ENCODE peak calls at places on chromosome 16, in nine cellular contexts. G is cardiac muscle cell, P is ovary, J is tibial artery, Z is fibroblast of the aortic adventitia, A is heart left ventricle, T is AG09319, R is thyroid gland, F is tibial nerve. B is an unnamed sample.

GRCh38 chr16:49986351-49987124 is 38.5 kb upstream of the CNEP1R1 start:
- DNase-seq in G (no peak), P (no peak), J (no peak), Z (peak), A (no peak), T (peak), R (peak), F (no peak), B (no peak)

GRCh38 chr16:75682308-75682707 is 5.5 kb upstream of the CPHXL2 start:
- DNase-seq in G (no peak), P (no peak), J (no peak), Z (no peak), A (no peak), T (no peak), R (no peak), F (no peak), B (no peak)

GRCh38 chr16:14148569-14148968 is 77.5 kb downstream of the MRTFB start:
- DNase-seq in G (no peak), P (no peak), J (no peak), Z (no peak), A (no peak), T (no peak), R (no peak), F (no peak), B (no peak)

GRCh38 chr16:1466968-1467521 is 7.8 kb downstream of the CLCN7 start:
- DNase-seq in G (no peak), P (peak), J (no peak), Z (no peak), A (no peak), T (no peak), R (peak), F (no peak), B (no peak)

GRCh38 chr16:86901483-86901882 is 323.1 kb downstream of the FOXL1 start:
- DNase-seq in G (no peak), P (no peak), J (no peak), Z (peak), A (no peak), T (no peak), R (no peak), F (no peak), B (no peak)

GRCh38 chr16:5509794-5510193 is 412.2 kb upstream of the EEF2KMT start:
- DNase-seq in G (no peak), P (no peak), J (no peak), Z (no peak), A (no peak), T (no peak), R (peak), F (no peak), B (no peak)

GRCh38 chr16:24701521-24701951 is 27.9 kb upstream of the TNRC6A start:
- DNase-seq in G (no peak), P (no peak), J (peak), Z (peak), A (no peak), T (peak), R (no peak), F (no peak), B (no peak)

GRCh38 chr16:71347146-71347545 is 11.4 kb upstream of the CALB2 start:
- DNase-seq in G (no peak), P (no peak), J (no peak), Z (no peak), A (no peak), T (no peak), R (no peak), F (no peak), B (no peak)

GRCh38 chr16:53282975-53283946 is 151.0 kb upstream of the RBL2 start:
- DNase-seq in G (peak), P (no peak), J (no peak), Z (peak), A (no peak), T (no peak), R (no peak), F (no peak), B (no peak)

GRCh38 chr16:87006021-87006420 is 311.2 kb downstream of the C16orf95 start:
- DNase-seq in G (no peak), P (no peak), J (no peak), Z (no peak), A (no peak), T (no peak), R (no peak), F (no peak), B (no peak)

GRCh38 chr16:86517652-86518258 is 7.4 kb downstream of the FOXF1 start:
- DNase-seq in G (peak), P (no peak), J (peak), Z (peak), A (peak), T (peak), R (peak), F (peak), B (no peak)

GRCh38 chr16:27748868-27749546 is 199.1 kb downstream of the KATNIP start:
- DNase-seq in G (peak), P (peak), J (peak), Z (peak), A (no peak), T (peak), R (peak), F (peak), B (peak)

GRCh38 chr16:30124985-30125379 is 2.0 kb upstream of the MAPK3 start:
- DNase-seq in G (no peak), P (no peak), J (no peak), Z (no peak), A (no peak), T (no peak), R (no peak), F (no peak), B (no peak)

GRCh38 chr16:35188288-35189155 is 1729.1 kb downstream of the TP53TG3F start:
- DNase-seq in G (no peak), P (no peak), J (no peak), Z (no peak), A (no peak), T (no peak), R (no peak), F (no peak), B (no peak)

GRCh38 chr16:74466872-74467271 is 45.6 kb upstream of the CLEC18B start:
- DNase-seq in G (no peak), P (no peak), J (no peak), Z (no peak), A (no peak), T (no peak), R (no peak), F (no peak), B (no peak)

GRCh38 chr16:11715246-11715947 is 27.3 kb downstream of the TXNDC11 start:
- DNase-seq in G (no peak), P (no peak), J (no peak), Z (no peak), A (no peak), T (no peak), R (peak), F (no peak), B (no peak)

GRCh38 chr16:30663820-30664528 is 5.7 kb downstream of the FBRS start:
- DNase-seq in G (no peak), P (peak), J (no peak), Z (no peak), A (no peak), T (no peak), R (no peak), F (no peak), B (no peak)

GRCh38 chr16:84103678-84104077 is 13.1 kb downstream of the MBTPS1 start:
- DNase-seq in G (no peak), P (no peak), J (no peak), Z (peak), A (no peak), T (no peak), R (peak), F (no peak), B (no peak)

GRCh38 chr16:27385398-27385797 is 16.6 kb upstream of the IL21R start:
- DNase-seq in G (no peak), P (no peak), J (no peak), Z (no peak), A (peak), T (no peak), R (no peak), F (no peak), B (no peak)

GRCh38 chr16:28569011-28569410 is 15.3 kb downstream of the SGF29 start:
- DNase-seq in G (no peak), P (no peak), J (no peak), Z (peak), A (no peak), T (no peak), R (no peak), F (no peak), B (no peak)

GRCh38 chr16:84827131-84827574 is 7.4 kb downstream of the CRISPLD2 start:
- DNase-seq in G (peak), P (no peak), J (no peak), Z (peak), A (no peak), T (no peak), R (no peak), F (no peak), B (no peak)

GRCh38 chr16:71354156-71354555 is 4.4 kb upstream of the CALB2 start:
- DNase-seq in G (no peak), P (no peak), J (no peak), Z (no peak), A (no peak), T (no peak), R (no peak), F (no peak), B (no peak)

GRCh38 chr16:68713430-68713829 is 23.7 kb upstream of the CDH1 start:
- DNase-seq in G (no peak), P (no peak), J (no peak), Z (no peak), A (no peak), T (no peak), R (no peak), F (no peak), B (no peak)

GRCh38 chr16:23395732-23396131 is 57.3 kb downstream of the COG7 start:
- DNase-seq in G (no peak), P (no peak), J (no peak), Z (no peak), A (no peak), T (no peak), R (no peak), F (no peak), B (no peak)

GRCh38 chr16:20409398-20410152 is at the start of gene ACSM5:
- DNase-seq in G (peak), P (peak), J (peak), Z (no peak), A (peak), T (no peak), R (peak), F (peak), B (no peak)

GRCh38 chr16:87166934-87167333 is 150.3 kb downstream of the C16orf95 start:
- DNase-seq in G (no peak), P (no peak), J (no peak), Z (no peak), A (no peak), T (no peak), R (no peak), F (no peak), B (no peak)

GRCh38 chr16:11635679-11636171 is 32.5 kb upstream of the SNN start:
- DNase-seq in G (no peak), P (no peak), J (no peak), Z (no peak), A (no peak), T (no peak), R (no peak), F (no peak), B (no peak)

GRCh38 chr16:84084570-84085270 is 32.0 kb downstream of the MBTPS1 start:
- DNase-seq in G (peak), P (peak), J (no peak), Z (peak), A (peak), T (no peak), R (peak), F (peak), B (no peak)

GRCh38 chr16:27214084-27214961 is 11.0 kb downstream of the KDM8 start:
- DNase-seq in G (no peak), P (peak), J (no peak), Z (no peak), A (no peak), T (no peak), R (no peak), F (no peak), B (no peak)

GRCh38 chr16:69069504-69069903 is 35.9 kb upstream of the HAS3 start:
- DNase-seq in G (no peak), P (no peak), J (no peak), Z (no peak), A (no peak), T (no peak), R (no peak), F (no peak), B (no peak)

GRCh38 chr16:57635266-57636097 is 7.1 kb downstream of the ADGRG1 start:
- DNase-seq in G (no peak), P (no peak), J (no peak), Z (no peak), A (no peak), T (no peak), R (no peak), F (no peak), B (no peak)

GRCh38 chr16:87549627-87550509 is 52.4 kb upstream of the JPH3 start:
- DNase-seq in G (no peak), P (no peak), J (no peak), Z (no peak), A (no peak), T (no peak), R (no peak), F (no peak), B (no peak)

GRCh38 chr16:85227924-85228462 is 115.7 kb upstream of the CIBAR2 start:
- DNase-seq in G (peak), P (peak), J (no peak), Z (peak), A (no peak), T (no peak), R (peak), F (no peak), B (no peak)

GRCh38 chr16:49464877-49465504 is 91.4 kb downstream of the C16orf78 start:
- DNase-seq in G (peak), P (peak), J (no peak), Z (no peak), A (peak), T (no peak), R (no peak), F (no peak), B (no peak)

GRCh38 chr16:54062361-54063346 is 223.9 kb downstream of the IRX3 start:
- DNase-seq in G (no peak), P (no peak), J (no peak), Z (no peak), A (no peak), T (no peak), R (no peak), F (no peak), B (no peak)

GRCh38 chr16:69867796-69868565 is 83.2 kb upstream of the CLEC18A start:
- DNase-seq in G (no peak), P (no peak), J (no peak), Z (peak), A (no peak), T (no peak), R (no peak), F (no peak), B (no peak)

GRCh38 chr16:22073350-22073749 is 19.0 kb upstream of the VWA3A start:
- DNase-seq in G (no peak), P (no peak), J (no peak), Z (no peak), A (no peak), T (no peak), R (no peak), F (no peak), B (no peak)

GRCh38 chr16:4682616-4683254 is 10.6 kb upstream of the NUDT16L1 start:
- DNase-seq in G (peak), P (peak), J (no peak), Z (no peak), A (no peak), T (no peak), R (peak), F (no peak), B (no peak)

GRCh38 chr16:88651989-88652762 is 1.3 kb upstream of the CYBA start:
- DNase-seq in G (no peak), P (no peak), J (no peak), Z (no peak), A (no peak), T (no peak), R (no peak), F (no peak), B (no peak)

GRCh38 chr16:65032397-65032796 is 89.5 kb downstream of the CDH11 start:
- DNase-seq in G (no peak), P (no peak), J (no peak), Z (peak), A (no peak), T (peak), R (no peak), F (no peak), B (no peak)

GRCh38 chr16:65038125-65038524 is 83.7 kb downstream of the CDH11 start:
- DNase-seq in G (no peak), P (no peak), J (no peak), Z (no peak), A (no peak), T (no peak), R (no peak), F (no peak), B (no peak)

GRCh38 chr16:65037558-65037957 is 84.3 kb downstream of the CDH11 start:
- DNase-seq in G (no peak), P (no peak), J (no peak), Z (no peak), A (no peak), T (no peak), R (no peak), F (no peak), B (no peak)

GRCh38 chr16:65034915-65035314 is 86.9 kb downstream of the CDH11 start:
- DNase-seq in G (no peak), P (no peak), J (no peak), Z (no peak), A (no peak), T (no peak), R (no peak), F (no peak), B (no peak)
- TF ChIP-seq CTCF in G (no peak), P (no peak), J (no peak), Z (no peak), A (no peak), T (no peak), R (no peak), F (no peak), B (no peak)

GRCh38 chr16:66273644-66274334 is 92.7 kb upstream of the CDH5 start:
- DNase-seq in G (no peak), P (no peak), J (no peak), Z (peak), A (no peak), T (no peak), R (no peak), F (peak), B (no peak)
- TF ChIP-seq CTCF in G (peak), P (no peak), J (no peak), Z (peak), A (no peak), T (peak), R (no peak), F (no peak), B (peak)

DNA sequence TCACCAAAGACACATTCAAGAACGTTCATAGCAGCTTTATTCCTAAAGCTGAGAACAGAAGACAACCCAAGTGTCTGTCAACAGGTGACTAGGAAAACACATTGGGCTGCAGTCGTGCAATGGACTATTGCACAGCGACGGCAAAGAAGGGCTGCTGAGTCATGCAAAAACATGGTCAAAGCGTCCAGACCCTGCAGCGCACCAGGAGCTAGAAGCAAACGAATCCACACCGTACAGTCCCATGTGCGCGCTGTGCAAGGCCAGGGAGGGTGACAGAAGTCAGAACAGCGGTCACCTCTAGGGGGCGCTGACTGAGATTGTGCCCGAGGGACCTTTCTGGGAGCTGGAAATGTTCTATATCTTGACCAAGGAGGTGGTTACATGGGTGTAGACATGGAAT is 266.4 kb downstream of the MAF start:
- DNase-seq in G (peak), P (no peak), J (no peak), Z (no peak), A (no peak), T (no peak), R (peak), F (no peak), B (no peak)
- TF ChIP-seq CTCF in G (no peak), P (no peak), J (no peak), Z (no peak), A (peak), T (no peak), R (no peak), F (no peak), B (no peak)

GRCh38 chr16:426115-426905 is 861 bp downstream of the RAB11FIP3 start:
- DNase-seq in G (peak), P (no peak), J (no peak), Z (no peak), A (peak), T (no peak), R (peak), F (no peak), B (no peak)

GRCh38 chr16:424623-425081 is 797 bp upstream of the RAB11FIP3 start:
- DNase-seq in G (no peak), P (peak), J (peak), Z (no peak), A (peak), T (no peak), R (peak), F (peak), B (no peak)

GRCh38 chr16:424033-424622 is 1.3 kb upstream of the RAB11FIP3 start:
- DNase-seq in G (no peak), P (peak), J (peak), Z (peak), A (peak), T (peak), R (peak), F (peak), B (peak)

GRCh38 chr16:425740-426114 is 278 bp downstream of the RAB11FIP3 start:
- DNase-seq in G (peak), P (no peak), J (no peak), Z (no peak), A (no peak), T (no peak), R (no peak), F (no peak), B (no peak)

GRCh38 chr16:425082-425718 is at the start of gene RAB11FIP3:
- DNase-seq in G (peak), P (peak), J (peak), Z (peak), A (peak), T (peak), R (peak), F (peak), B (no peak)
- TF ChIP-seq CTCF in G (peak), P (peak), J (peak), Z (peak), A (no peak), T (peak), R (no peak), F (peak), B (peak)

GRCh38 chr16:51268237-51268636 is 117.2 kb upstream of the SALL1 start:
- DNase-seq in G (no peak), P (no peak), J (no peak), Z (no peak), A (no peak), T (no peak), R (no peak), F (peak), B (no peak)
- TF ChIP-seq CTCF in G (no peak), P (no peak), J (no peak), Z (no peak), A (no peak), T (no peak), R (no peak), F (no peak), B (no peak)

GRCh38 chr16:55494994-55495421 is 13.9 kb upstream of the LPCAT2 start:
- DNase-seq in G (peak), P (peak), J (peak), Z (peak), A (peak), T (peak), R (peak), F (peak), B (peak)
- TF ChIP-seq CTCF in G (peak), P (no peak), J (peak), Z (no peak), A (peak), T (peak), R (no peak), F (peak), B (peak)

B was measured in AG04449.